ENCODE peak calls at places on chromosomes 6 and 20, in eight cellular contexts. J is ovary, L is fibroblast of villous mesenchyme, H is choroid plexus epithelial cell, I is fibroblast of lung, R is fibroblast of the aortic adventitia, W is transverse colon, S is mammary epithelial cell. C is an unnamed sample.
A peak's percentile ranks its signal among the peaks of the same experiment; 100 is the strongest.

GRCh38 chr6:39342692-39343460 is 20.4 kb upstream of the KCNK16 start:
- DNase-seq in J (peak; percentile 51), L (no peak), H (no peak), I (no peak), R (no peak), W (no peak), S (no peak), C (no peak)

GRCh38 chr6:103273048-103273447 is 1586.7 kb downstream of the HACE1 start:
- DNase-seq in J (no peak), L (no peak), H (peak; percentile 32), I (no peak), R (no peak), W (no peak), S (no peak), C (peak; percentile 1)

GRCh38 chr20:31560094-31560899 is 44.8 kb upstream of the ID1 start:
- DNase-seq in J (peak; percentile 79), L (peak; percentile 91), H (peak; percentile 93), I (peak; percentile 78), R (peak; percentile 92), W (peak; percentile 76), S (peak; percentile 76), C (peak; percentile 92)

GRCh38 chr20:12528591-12529041 is 480.2 kb upstream of the SPTLC3 start:
- DNase-seq in J (no peak), L (no peak), H (no peak), I (no peak), R (no peak), W (no peak), S (no peak), C (no peak)

GRCh38 chr6:80457044-80457933 is 350.8 kb downstream of the BCKDHB start:
- DNase-seq in J (peak; percentile 68), L (peak; percentile 84), H (peak; percentile 97), I (peak; percentile 97), R (peak; percentile 99), W (peak; percentile 17), S (peak; percentile 94), C (peak; percentile 97)

GRCh38 chr6:33609444-33610034 is 11.6 kb upstream of the ITPR3 start:
- DNase-seq in J (no peak), L (no peak), H (no peak), I (peak; percentile 88), R (peak; percentile 88), W (no peak), S (peak; percentile 38), C (peak; percentile 56)

GRCh38 chr6:710601-711571 is 17.9 kb upstream of the EXOC2 start:
- DNase-seq in J (peak; percentile 64), L (peak; percentile 89), H (peak; percentile 88), I (peak; percentile 64), R (peak; percentile 70), W (peak; percentile 60), S (peak; percentile 21), C (peak; percentile 67)

GRCh38 chr6:85364354-85364753 is 85.5 kb upstream of the NT5E start:
- DNase-seq in J (no peak), L (no peak), H (peak; percentile 67), I (peak; percentile 76), R (peak; percentile 60), W (no peak), S (peak; percentile 84), C (peak; percentile 37)

GRCh38 chr6:72464791-72465691 is 156.8 kb upstream of the KCNQ5 start:
- DNase-seq in J (no peak), L (peak; percentile 7), H (peak; percentile 44), I (peak; percentile 89), R (peak; percentile 77), W (no peak), S (peak; percentile 88), C (peak; percentile 62)

GRCh38 chr6:63507096-63507495 is 65.2 kb upstream of the LOC128125822 start:
- DNase-seq in J (no peak), L (no peak), H (no peak), I (no peak), R (no peak), W (no peak), S (no peak), C (no peak)

GRCh38 chr6:25439368-25439767 is 160.2 kb downstream of the CARMIL1 start:
- DNase-seq in J (no peak), L (no peak), H (no peak), I (no peak), R (no peak), W (no peak), S (no peak), C (no peak)

GRCh38 chr6:157732007-157732406 is 91.0 kb upstream of the SNX9 start:
- DNase-seq in J (no peak), L (no peak), H (no peak), I (no peak), R (no peak), W (no peak), S (no peak), C (no peak)

GRCh38 chr20:13058666-13059389 is 50.1 kb downstream of the SPTLC3 start:
- DNase-seq in J (no peak), L (no peak), H (no peak), I (no peak), R (no peak), W (no peak), S (no peak), C (no peak)

GRCh38 chr6:151142676-151143075 is 97.1 kb upstream of the AKAP12 start:
- DNase-seq in J (no peak), L (no peak), H (no peak), I (no peak), R (no peak), W (no peak), S (no peak), C (no peak)

GRCh38 chr6:134174790-134175531 is 122.5 kb upstream of the SLC2A12 start:
- DNase-seq in J (peak; percentile 97), L (peak; percentile 94), H (peak; percentile 96), I (peak; percentile 86), R (peak; percentile 89), W (peak; percentile 96), S (peak; percentile 90), C (peak; percentile 91)

GRCh38 chr20:47670913-47671312 is 114.4 kb downstream of the SULF2 start:
- DNase-seq in J (no peak), L (no peak), H (no peak), I (no peak), R (no peak), W (no peak), S (no peak), C (no peak)

GRCh38 chr6:102553214-102553613 is 1159.7 kb downstream of the GRIK2 start:
- DNase-seq in J (no peak), L (no peak), H (no peak), I (no peak), R (no peak), W (no peak), S (no peak), C (no peak)

GRCh38 chr6:74899416-74899815 is 306.4 kb downstream of the COL12A1 start:
- DNase-seq in J (no peak), L (peak; percentile 65), H (peak; percentile 77), I (peak; percentile 58), R (peak; percentile 69), W (no peak), S (peak; percentile 79), C (peak; percentile 76)

GRCh38 chr6:122770835-122771601 is 8.5 kb upstream of the FABP7 start:
- DNase-seq in J (no peak), L (peak; percentile 71), H (no peak), I (no peak), R (no peak), W (no peak), S (no peak), C (no peak)

GRCh38 chr6:55014321-55015088 is 159.8 kb upstream of the HCRTR2 start:
- DNase-seq in J (no peak), L (no peak), H (peak; percentile 4), I (no peak), R (no peak), W (no peak), S (no peak), C (no peak)

GRCh38 chr20:23909390-23909789 is 29.8 kb upstream of the CST5 start:
- DNase-seq in J (no peak), L (no peak), H (no peak), I (no peak), R (no peak), W (no peak), S (no peak), C (no peak)

GRCh38 chr6:109790131-109790530 is 99.0 kb downstream of the FIG4 start:
- DNase-seq in J (no peak), L (peak; percentile 41), H (peak; percentile 62), I (peak; percentile 87), R (peak; percentile 76), W (no peak), S (no peak), C (peak; percentile 58)

GRCh38 chr6:116883005-116883404 is 6.0 kb downstream of the RFX6 start:
- DNase-seq in J (no peak), L (no peak), H (no peak), I (no peak), R (peak; percentile 11), W (no peak), S (no peak), C (peak; percentile 2)

GRCh38 chr6:137339929-137340559 is 120.9 kb upstream of the IFNGR1 start:
- DNase-seq in J (no peak), L (no peak), H (peak; percentile 47), I (peak; percentile 13), R (peak; percentile 9), W (no peak), S (peak; percentile 29), C (no peak)
- H3K4me3 ChIP-seq in J (no peak overlapping the region), L (no peak overlapping the region), H (no peak overlapping the region), I (no peak overlapping the region), R (no peak overlapping the region), W (no peak overlapping the region), S (no peak overlapping the region), C (no peak overlapping the region)

GRCh38 chr6:41698350-41698781 is 37.0 kb downstream of the TFEB start:
- DNase-seq in J (no peak), L (peak; percentile 78), H (peak; percentile 96), I (peak; percentile 98), R (peak; percentile 79), W (no peak), S (peak; percentile 81), C (peak; percentile 93)
- H3K4me3 ChIP-seq in J (no peak overlapping the region), L (no peak overlapping the region), H (no peak overlapping the region), I (no peak overlapping the region), R (no peak overlapping the region), W (no peak overlapping the region), S (no peak overlapping the region), C (no peak overlapping the region)

GRCh38 chr20:25622049-25622448 is 1.8 kb downstream of the NANP start:
- DNase-seq in J (no peak), L (no peak), H (no peak), I (no peak), R (no peak), W (no peak), S (no peak), C (no peak)
- H3K4me3 ChIP-seq in J (no peak overlapping the region), L (peak overlapping the region; percentile 84), H (peak overlapping the region; percentile 91), I (peak overlapping the region; percentile 90), R (peak overlapping the region; percentile 90), W (no peak overlapping the region), S (no peak overlapping the region), C (peak overlapping the region; percentile 84)

DNA sequence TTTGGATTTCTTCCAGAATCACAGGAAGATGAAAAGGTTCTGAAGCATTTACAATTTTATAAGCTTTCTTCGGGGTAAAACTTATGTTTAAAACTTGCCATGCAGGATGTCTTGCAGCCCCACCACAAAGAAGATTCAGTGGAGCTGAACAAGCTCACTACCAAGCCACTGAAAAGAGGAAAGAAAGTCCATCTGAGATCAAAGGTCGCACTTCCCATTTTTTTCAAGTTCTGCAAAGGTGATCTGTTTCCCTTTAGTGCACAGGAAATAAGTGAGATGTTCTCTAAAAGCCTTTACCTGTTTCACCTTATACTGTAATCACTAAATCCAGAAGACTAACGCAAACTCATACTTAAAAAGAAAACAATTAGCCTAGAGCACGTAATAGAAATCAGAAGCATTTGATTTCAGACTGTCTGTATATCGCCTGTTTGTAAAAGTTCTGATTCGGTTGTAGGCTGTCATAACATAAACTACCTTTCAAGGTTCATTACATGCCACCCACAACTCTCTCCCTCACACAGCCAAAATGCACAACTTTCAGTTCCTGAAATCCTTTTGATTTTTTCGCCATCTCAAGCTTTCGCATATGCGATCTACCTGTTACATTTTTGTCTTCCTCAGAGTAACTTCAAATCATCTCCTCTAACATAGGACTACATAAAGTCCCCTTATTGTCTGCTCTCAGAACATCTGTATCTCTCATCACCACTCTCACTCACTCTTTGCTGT is 1.8 kb downstream of the ECHDC1 start:
- DNase-seq in J (no peak), L (no peak), H (no peak), I (no peak), R (no peak), W (no peak), S (no peak), C (no peak)
- H3K4me3 ChIP-seq in J (no peak overlapping the region), L (peak overlapping the region; percentile 68), H (peak overlapping the region; percentile 88), I (peak overlapping the region; percentile 58), R (peak overlapping the region; percentile 98), W (peak overlapping the region; percentile 91), S (peak overlapping the region; percentile 84), C (peak overlapping the region; percentile 84)

C was measured in fibroblast of pulmonary artery.